ENCODE peak calls at places on chromosomes 16 and 17, in four cellular contexts. Y, H, U and P are unnamed samples.

GRCh38 chr16:47004652-47005051 is 31.2 kb upstream of the DNAJA2 start:
- DNase-seq in Y (no peak), H (no peak), U (no peak), P (no peak)

GRCh38 chr16:73091199-73091598 is 43.3 kb upstream of the ZFHX3 start:
- DNase-seq in Y (no peak), H (no peak), U (no peak), P (no peak)

GRCh38 chr16:22977294-22977697 is 163.3 kb downstream of the HS3ST2 start:
- DNase-seq in Y (no peak), H (no peak), U (peak), P (no peak)

GRCh38 chr17:28372203-28372944 is 880 bp downstream of the SARM1 start:
- DNase-seq in Y (peak), H (peak), U (peak), P (peak)

GRCh38 chr17:28991779-28992178 is 14.1 kb downstream of the SEZ6 start:
- DNase-seq in Y (no peak), H (no peak), U (no peak), P (no peak)

GRCh38 chr16:81143921-81144471 is 47.8 kb upstream of the GCSH start:
- DNase-seq in Y (no peak), H (no peak), U (no peak), P (no peak)

GRCh38 chr17:1298616-1299015 is 19.2 kb downstream of the TRARG1 start:
- DNase-seq in Y (no peak), H (no peak), U (no peak), P (no peak)

GRCh38 chr17:82684207-82684903 is 14.1 kb downstream of the RAB40B start:
- DNase-seq in Y (no peak), H (no peak), U (no peak), P (no peak)

GRCh38 chr16:68368602-68368944 is 57.8 kb downstream of the PRMT7 start:
- DNase-seq in Y (no peak), H (no peak), U (peak), P (no peak)

GRCh38 chr16:48081656-48082055 is 74.1 kb downstream of the ABCC12 start:
- DNase-seq in Y (no peak), H (no peak), U (no peak), P (no peak)

GRCh38 chr16:64983226-64983625 is 138.6 kb downstream of the CDH11 start:
- DNase-seq in Y (no peak), H (no peak), U (no peak), P (no peak)

GRCh38 chr17:61179316-61179715 is 220.3 kb upstream of the TBX2 start:
- DNase-seq in Y (no peak), H (no peak), U (no peak), P (no peak)

GRCh38 chr17:17139972-17140589 is 66.1 kb downstream of the PLD6 start:
- DNase-seq in Y (no peak), H (no peak), U (peak), P (no peak)

GRCh38 chr17:57975044-57975443 is 13.0 kb downstream of the VEZF1 start:
- DNase-seq in Y (no peak), H (no peak), U (no peak), P (no peak)

GRCh38 chr17:73841431-73842060 is 197.3 kb upstream of the SDK2 start:
- DNase-seq in Y (no peak), H (no peak), U (peak), P (no peak)

GRCh38 chr17:34306466-34306865 is 12.8 kb upstream of the CCL8 start:
- DNase-seq in Y (peak), H (no peak), U (no peak), P (no peak)

GRCh38 chr17:27089929-27090247 is 204.0 kb upstream of the WSB1 start:
- DNase-seq in Y (no peak), H (no peak), U (no peak), P (no peak)

GRCh38 chr17:46154151-46154816 is 38.9 kb downstream of the KANSL1 start:
- DNase-seq in Y (no peak), H (no peak), U (peak), P (no peak)

GRCh38 chr16:88451586-88452484 is 1.2 kb upstream of the ZFPM1 start:
- DNase-seq in Y (peak), H (no peak), U (peak), P (no peak)

GRCh38 chr17:60597297-60597696 is 2.7 kb upstream of the PPM1D start:
- DNase-seq in Y (no peak), H (no peak), U (no peak), P (no peak)

GRCh38 chr16:48014349-48015135 is 141.3 kb downstream of the ABCC12 start:
- DNase-seq in Y (no peak), H (no peak), U (no peak), P (no peak)

GRCh38 chr17:83173997-83174858 is 94.8 kb downstream of the METRNL start:
- DNase-seq in Y (peak), H (peak), U (peak), P (no peak)

GRCh38 chr16:8958344-8958808 is 5.3 kb downstream of the USP7 start:
- DNase-seq in Y (peak), H (peak), U (peak), P (peak)

GRCh38 chr17:46148247-46148646 is 45.0 kb downstream of the KANSL1 start:
- DNase-seq in Y (no peak), H (no peak), U (no peak), P (no peak)

GRCh38 chr17:50514936-50515702 is 6.9 kb downstream of the MYCBPAP start:
- DNase-seq in Y (peak), H (peak), U (no peak), P (peak)

GRCh38 chr17:73575470-73576235 is 68.6 kb downstream of the SDK2 start:
- DNase-seq in Y (no peak), H (no peak), U (no peak), P (no peak)

GRCh38 chr17:46264456-46265198 is 30.3 kb upstream of the LRRC37A start:
- DNase-seq in Y (no peak), H (no peak), U (no peak), P (no peak)

GRCh38 chr16:74309789-74310781 is 13.5 kb downstream of the PSMD7 start:
- DNase-seq in Y (peak), H (no peak), U (peak), P (no peak)

GRCh38 chr16:52141871-52142270 is 405.1 kb downstream of the TOX3 start:
- DNase-seq in Y (no peak), H (no peak), U (no peak), P (no peak)

GRCh38 chr16:11058820-11059219 is 114.5 kb downstream of the CLEC16A start:
- DNase-seq in Y (no peak), H (no peak), U (no peak), P (no peak)

GRCh38 chr17:66805567-66805966 is 29.4 kb upstream of the CACNG5 start:
- DNase-seq in Y (no peak), H (no peak), U (peak), P (no peak)

GRCh38 chr17:48612456-48612853 is 1.6 kb upstream of the HOXB7 start:
- DNase-seq in Y (no peak), H (no peak), U (peak), P (no peak)

DNA sequence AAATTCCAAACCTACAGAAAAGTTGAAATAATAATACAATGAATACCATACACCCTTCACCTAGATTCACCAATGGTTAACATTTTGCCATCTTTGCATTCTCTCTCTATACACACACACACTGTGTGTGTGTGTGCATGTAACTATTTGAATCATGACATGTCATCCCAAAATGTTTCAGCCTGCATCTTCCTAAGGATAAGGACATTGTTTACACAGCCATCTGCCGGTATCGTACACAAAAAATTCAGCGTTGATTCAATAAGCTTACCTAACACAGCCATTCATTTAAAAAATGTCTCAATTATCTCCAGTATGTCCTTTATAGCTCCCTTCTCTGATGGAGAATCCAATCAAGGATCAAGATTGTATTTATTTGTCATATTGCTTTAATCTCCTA is 3.9 kb downstream of the MXRA7 start:
- DNase-seq in Y (no peak), H (no peak), U (no peak), P (no peak)
- H3K4me3 ChIP-seq in Y (no peak), H (no peak), U (no peak), P (peak)

DNA sequence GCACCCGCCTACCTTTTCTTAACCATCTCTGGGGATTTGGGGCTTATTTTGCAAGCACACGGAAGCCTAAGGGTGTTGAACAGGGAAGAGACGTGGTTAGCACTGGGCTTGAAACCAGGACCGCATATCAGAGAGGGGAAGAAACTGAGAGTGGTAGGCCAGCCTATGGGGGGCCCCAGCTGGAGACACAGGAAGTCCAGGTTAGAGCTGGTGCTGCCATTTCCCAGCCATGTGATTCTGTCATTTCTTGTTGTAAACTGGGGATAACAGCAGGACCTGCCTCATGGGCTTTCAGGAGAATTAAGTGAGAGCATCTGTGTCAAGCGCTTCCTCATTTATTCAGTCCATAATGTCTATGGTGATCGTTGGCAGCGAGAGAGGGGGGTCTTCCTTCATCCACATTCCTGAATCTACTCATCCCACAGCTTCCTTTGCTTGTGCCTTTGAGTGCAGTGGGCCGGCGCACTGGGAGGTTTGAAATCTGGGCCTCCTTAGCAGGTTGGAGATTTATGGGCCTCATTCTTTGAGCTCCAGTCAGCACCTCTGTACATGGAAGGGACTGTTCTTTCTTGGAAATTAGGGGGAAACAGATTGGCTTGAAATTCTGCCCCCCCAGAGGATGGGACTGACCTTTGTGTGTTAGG is 20.1 kb downstream of the NKD1 start:
- DNase-seq in Y (no peak), H (no peak), U (no peak), P (no peak)
- H3K4me3 ChIP-seq in Y (no peak), H (no peak), U (no peak), P (no peak)

DNA sequence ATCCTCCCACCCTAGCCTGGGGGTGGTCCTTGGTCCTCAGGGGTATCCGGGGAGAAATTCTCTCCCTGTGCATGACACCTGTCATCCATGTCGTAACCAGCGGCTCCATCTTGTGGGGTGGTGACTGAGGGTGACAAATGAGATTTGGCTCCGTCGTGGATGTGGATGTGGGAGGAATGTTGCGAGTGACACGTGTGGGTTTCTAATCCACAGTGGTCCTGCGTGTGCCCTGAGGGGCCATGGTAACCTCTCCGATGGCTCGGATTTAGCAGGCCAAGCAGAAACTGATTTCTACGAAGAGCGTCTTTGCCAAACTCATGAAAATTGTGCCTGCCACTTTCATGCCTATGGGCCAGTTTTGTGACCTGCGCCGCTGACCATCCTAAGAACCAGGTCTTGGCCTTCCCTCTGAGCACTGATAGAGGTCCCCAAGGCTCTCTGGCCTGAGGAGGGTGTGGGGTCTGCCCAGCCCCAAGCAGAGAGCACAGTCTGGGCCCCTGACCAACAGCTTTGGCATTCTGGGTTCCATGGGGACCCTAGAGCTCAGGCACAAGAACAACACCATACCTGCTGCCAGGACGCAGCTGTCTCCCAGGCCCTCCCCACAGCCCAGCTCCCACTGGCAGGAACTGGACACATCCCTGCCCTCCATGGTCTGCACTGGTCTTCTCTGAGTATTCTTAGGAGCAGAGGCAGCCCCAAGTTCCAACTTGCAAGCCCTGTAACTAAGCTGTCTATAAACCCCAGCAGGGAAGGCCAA is 79.0 kb downstream of the AMFR start:
- DNase-seq in Y (no peak), H (peak), U (no peak), P (no peak)
- H3K4me3 ChIP-seq in Y (no peak), H (no peak), U (no peak), P (no peak)

GRCh38 chr16:1768767-1769401 is 2.5 kb downstream of the NME3 start:
- DNase-seq in Y (no peak), H (no peak), U (no peak), P (no peak)
- H3K4me3 ChIP-seq in Y (no peak), H (no peak), U (no peak), P (no peak)

GRCh38 chr17:7496470-7497227 is 12.5 kb downstream of the POLR2A start:
- DNase-seq in Y (no peak), H (peak), U (no peak), P (no peak)
- H3K4me3 ChIP-seq in Y (no peak), H (no peak), U (no peak), P (peak)

GRCh38 chr16:84378567-84378966 is 10.2 kb downstream of the ATP2C2 start:
- DNase-seq in Y (no peak), H (no peak), U (no peak), P (no peak)

GRCh38 chr16:84379731-84380369 is 11.5 kb downstream of the ATP2C2 start:
- DNase-seq in Y (no peak), H (no peak), U (no peak), P (no peak)

GRCh38 chr16:84380405-84380804 is 12.1 kb downstream of the ATP2C2 start:
- DNase-seq in Y (no peak), H (no peak), U (peak), P (no peak)

GRCh38 chr16:84379008-84379730 is 10.8 kb downstream of the ATP2C2 start:
- DNase-seq in Y (no peak), H (no peak), U (no peak), P (no peak)

DNA sequence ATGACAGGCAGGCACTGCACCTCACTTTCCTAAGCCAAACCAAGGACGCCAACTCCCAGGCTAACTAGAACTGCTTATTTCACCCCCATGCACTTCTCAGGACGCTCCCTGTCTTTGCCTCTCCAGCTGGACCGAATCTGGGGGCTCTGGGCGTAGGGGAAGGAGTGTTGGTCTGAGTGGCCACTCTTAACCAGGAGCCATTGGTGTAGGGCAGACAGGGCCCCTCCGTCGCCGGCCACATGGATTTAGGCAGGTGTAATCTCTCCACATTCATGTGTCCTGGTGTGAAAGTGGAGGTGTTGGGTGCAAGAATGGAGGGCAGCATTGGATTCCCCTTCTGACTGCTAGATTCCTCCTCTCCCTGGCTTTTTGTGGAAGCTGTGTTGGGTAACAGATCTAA is 9.8 kb downstream of the ATP2C2 start:
- DNase-seq in Y (no peak), H (no peak), U (no peak), P (no peak)
- H3K4me3 ChIP-seq in Y (no peak), H (no peak), U (no peak), P (no peak)

DNA sequence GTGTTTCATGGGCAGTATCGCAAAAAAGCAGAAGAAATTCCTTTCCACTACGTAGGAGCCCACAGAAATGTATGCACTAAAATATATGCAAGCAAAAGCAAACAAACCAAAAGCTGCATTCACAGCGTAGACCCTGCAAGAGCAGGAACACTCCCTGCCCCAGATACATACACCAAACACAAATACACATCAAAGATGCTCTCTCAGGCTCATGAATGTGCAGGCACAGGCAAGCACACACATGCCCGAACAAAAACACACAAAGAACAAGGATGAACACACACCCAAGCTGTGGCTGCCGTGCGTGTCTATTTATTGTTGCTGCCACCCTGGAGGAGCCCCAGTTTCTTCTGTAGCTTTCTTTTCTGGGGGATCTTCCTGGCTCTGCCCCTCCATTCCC is 1.7 kb downstream of the NUPR1 start:
- DNase-seq in Y (no peak), H (no peak), U (no peak), P (no peak)
- H3K4me3 ChIP-seq in Y (peak), H (peak), U (no peak), P (peak)

DNA sequence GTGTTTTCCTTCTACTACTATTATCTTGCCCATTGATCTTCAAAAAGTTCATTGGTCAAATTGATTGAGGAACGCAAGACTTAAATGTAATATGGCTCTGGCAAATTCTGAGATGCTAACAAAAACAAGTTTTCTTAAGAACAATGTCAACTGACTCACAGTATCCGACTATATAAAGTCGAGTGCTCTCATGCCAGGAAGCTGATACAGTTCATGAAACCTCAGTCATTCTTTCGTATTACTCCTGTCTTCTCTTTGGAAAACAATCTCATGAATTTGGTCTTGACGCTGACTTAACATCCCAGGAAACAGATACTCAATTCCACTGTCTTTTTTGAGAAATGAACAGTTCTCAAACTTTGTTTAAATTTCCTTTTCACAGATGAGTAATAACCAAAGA is 704.9 kb downstream of the MAF start:
- DNase-seq in Y (no peak), H (no peak), U (no peak), P (no peak)
- H3K4me3 ChIP-seq in Y (no peak), H (no peak), U (no peak), P (no peak)

GRCh38 chr17:80279895-80280294 is 19.2 kb downstream of the RNF213 start:
- DNase-seq in Y (no peak), H (peak), U (no peak), P (peak)
- H3K4me3 ChIP-seq in Y (no peak), H (no peak), U (no peak), P (no peak)

DNA sequence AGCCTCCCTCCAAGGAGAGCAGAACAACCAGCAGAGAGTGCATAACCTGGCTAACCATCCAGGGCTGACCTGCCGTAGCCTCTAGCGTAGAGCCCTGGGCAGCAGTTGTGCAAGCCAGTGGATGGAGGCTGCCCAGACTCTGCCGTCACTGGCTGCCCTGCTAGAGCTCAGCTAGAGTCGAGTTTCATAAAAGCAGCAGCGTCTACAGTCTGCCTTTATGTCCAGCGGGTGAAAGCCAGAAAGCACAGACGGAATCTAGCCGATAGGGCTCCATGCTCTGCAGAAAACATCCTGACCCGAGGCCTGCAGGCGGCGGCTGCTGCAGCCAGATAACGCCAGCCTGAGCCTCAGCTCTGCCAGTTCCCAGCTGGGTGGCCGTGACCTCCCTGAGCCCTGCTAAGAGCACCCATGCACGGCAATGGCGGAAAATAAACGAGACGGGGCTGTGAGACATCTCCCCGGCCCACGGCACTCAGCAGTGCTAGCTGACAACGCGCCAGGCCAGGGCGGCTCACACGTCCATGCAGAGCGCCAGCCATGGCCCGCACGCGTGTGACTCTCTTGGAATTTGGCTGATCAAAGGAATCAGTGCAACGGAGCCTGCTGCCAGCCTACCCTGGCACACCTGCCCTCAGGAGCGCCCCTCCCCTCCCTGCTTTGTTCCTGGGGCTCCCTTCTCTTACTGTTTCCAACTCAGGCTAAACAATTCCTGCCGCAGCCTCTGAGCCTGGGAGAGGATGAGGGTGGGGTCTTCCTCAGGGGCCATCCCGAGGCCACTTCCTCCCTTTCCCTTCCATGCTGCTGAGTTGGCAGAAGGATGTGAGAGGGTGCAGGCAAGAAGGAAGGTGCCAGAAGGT is 231.4 kb downstream of the ENGASE start:
- DNase-seq in Y (peak), H (peak), U (peak), P (peak)
- H3K4me3 ChIP-seq in Y (no peak), H (no peak), U (peak), P (peak)